ENCODE peak calls at places on chromosome 14, in five cellular contexts. V is endothelial cell, N is astrocyte of the cerebellum, P is neural crest cell, W is fibroblast of the aortic adventitia. F is an unnamed sample.
A peak's percentile ranks its signal among the peaks of the same experiment; 100 is the strongest.

GRCh38 chr14:89015016-89015415 is 190.6 kb downstream of the TTC8 start:
- DNase-seq in N (no peak), V (no peak), W (peak; percentile 30), P (no peak), F (no peak)

GRCh38 chr14:49863483-49864262 is 11.1 kb upstream of the NEMF start:
- DNase-seq in N (no peak), V (no peak), W (peak; percentile 26), P (no peak), F (no peak)

GRCh38 chr14:55383039-55383438 is 28.6 kb downstream of the ATG14 start:
- DNase-seq in P (no peak), V (no peak), N (no peak), W (peak; percentile 5), F (no peak)

GRCh38 chr14:73208390-73208789 is 28.9 kb upstream of the PAPLN start:
- DNase-seq in W (no peak), P (no peak), V (no peak), N (no peak), F (no peak)

GRCh38 chr14:21205026-21205677 is 49.3 kb upstream of the OR5AU1 start:
- DNase-seq in V (no peak), N (no peak), P (no peak), W (no peak), F (no peak)

GRCh38 chr14:88242426-88242825 is 80.6 kb downstream of the KCNK10 start:
- DNase-seq in P (no peak), V (no peak), N (no peak), W (no peak), F (no peak)

GRCh38 chr14:44505588-44505987 is 1.5 kb downstream of the FSCB start:
- DNase-seq in V (no peak), P (no peak), W (no peak), N (no peak), F (no peak)

GRCh38 chr14:79299162-79299561 is 912.1 kb downstream of the DIO2 start:
- DNase-seq in N (no peak), V (no peak), P (no peak), W (no peak), F (no peak)

GRCh38 chr14:101242442-101243385 is 318.6 kb upstream of the DIO3 start:
- DNase-seq in W (no peak), V (no peak), P (no peak), N (no peak), F (no peak)

GRCh38 chr14:21300892-21301291 is 21.0 kb downstream of the RPGRIP1 start:
- DNase-seq in P (peak; percentile 34), W (no peak), N (no peak), V (peak; percentile 41), F (no peak)

GRCh38 chr14:52031781-52032180 is 37.1 kb downstream of the NID2 start:
- DNase-seq in N (peak; percentile 92), V (no peak), P (no peak), W (peak; percentile 99), F (no peak)

DNA sequence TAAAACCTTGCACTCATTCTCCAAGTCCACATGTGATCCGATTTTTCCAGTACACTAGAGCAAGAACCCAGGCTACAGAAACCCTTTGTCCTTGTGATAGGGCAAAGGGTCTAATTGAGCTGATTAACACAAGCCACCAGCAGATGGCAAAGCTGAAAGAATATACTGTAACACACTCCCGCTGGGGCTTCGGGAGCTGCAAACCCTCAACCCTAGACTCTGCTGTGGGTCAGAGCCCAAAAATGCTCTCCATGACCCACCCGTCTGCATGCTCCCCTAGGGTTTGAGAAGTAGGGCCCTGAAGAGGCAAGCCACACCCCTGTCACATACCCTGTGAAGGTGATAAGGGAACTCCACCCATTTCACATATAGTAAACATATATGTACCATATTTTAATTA is 33.6 kb upstream of the PCNX1 start:
- DNase-seq in P (no peak), W (no peak), N (no peak), V (no peak), F (no peak)
- TF ChIP-seq CTCF in P (no peak), W (no peak), N (no peak), V (no peak), F (no peak)

GRCh38 chr14:62654641-62655040 is 390.6 kb downstream of the KCNH5 start:
- DNase-seq in N (peak; percentile 2), V (no peak), P (no peak), W (peak; percentile 20), F (no peak)
- TF ChIP-seq CTCF in N (no peak), V (no peak), P (no peak), W (no peak), F (no peak)

GRCh38 chr14:59202031-59202430 is 13.6 kb downstream of the DAAM1 start:
- DNase-seq in W (no peak), P (no peak), N (no peak), V (no peak), F (no peak)

GRCh38 chr14:59200214-59200613 is 11.7 kb downstream of the DAAM1 start:
- DNase-seq in P (no peak), N (no peak), W (no peak), V (no peak), F (no peak)

GRCh38 chr14:59197695-59198262 is 9.3 kb downstream of the DAAM1 start:
- DNase-seq in N (no peak), P (no peak), W (no peak), V (no peak), F (no peak)

GRCh38 chr14:59199614-59200013 is 11.1 kb downstream of the DAAM1 start:
- DNase-seq in N (no peak), P (no peak), V (no peak), W (no peak), F (no peak)

DNA sequence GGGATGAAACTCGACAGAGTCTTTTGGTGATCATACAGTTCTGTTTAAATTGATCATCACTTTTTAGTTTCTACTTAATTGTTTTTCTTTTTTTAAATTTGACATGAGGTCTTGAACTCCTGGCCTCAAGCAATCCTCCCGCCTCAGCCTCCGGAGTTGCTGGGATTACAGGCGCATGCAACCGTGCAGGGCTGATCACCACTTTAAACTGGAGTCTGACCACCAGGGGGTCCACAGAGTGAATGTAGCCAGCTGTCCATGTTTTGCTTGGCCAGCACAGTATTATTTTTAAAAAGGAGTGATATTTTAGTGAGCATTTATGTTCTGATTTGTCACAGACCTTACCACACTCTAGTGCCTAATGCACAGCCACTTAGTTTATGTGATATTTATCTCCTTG is 10.7 kb downstream of the DAAM1 start:
- DNase-seq in V (no peak), W (no peak), P (no peak), N (no peak), F (no peak)
- TF ChIP-seq CTCF in V (no peak), W (no peak), P (no peak), N (no peak), F (peak; percentile 13)

DNA sequence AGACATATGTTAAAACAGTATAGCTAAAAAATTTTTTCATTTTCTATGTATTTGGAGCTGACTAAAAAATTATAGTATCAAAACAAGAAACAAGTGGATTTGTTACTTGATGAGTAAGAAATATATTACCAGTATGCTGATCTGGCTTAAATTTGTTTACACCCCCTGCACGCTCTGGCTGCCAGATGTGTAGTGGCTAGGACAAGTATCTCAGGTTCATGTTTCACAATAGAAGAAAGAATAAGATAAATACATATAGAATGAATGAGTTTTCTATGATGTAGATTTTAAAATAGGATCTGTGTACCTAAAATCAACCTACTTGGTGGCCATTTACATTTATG is 13.1 kb downstream of the NAA30 start:
- DNase-seq in W (no peak), V (no peak), N (no peak), P (no peak), F (no peak)
- TF ChIP-seq CTCF in W (no peak), V (no peak), N (no peak), P (no peak), F (no peak)

GRCh38 chr14:91417134-91417982 is at the start of gene CCDC88C:
- DNase-seq in N (no peak), W (no peak), V (peak; percentile 69), P (peak; percentile 58), F (no peak)
- TF ChIP-seq CTCF in N (no peak), W (no peak), V (no peak), P (no peak), F (no peak)

GRCh38 chr14:76309572-76310551 is 66.1 kb upstream of the ESRRB start:
- DNase-seq in V (no peak), N (no peak), P (no peak), W (no peak), F (no peak)
- TF ChIP-seq CTCF in V (no peak), N (no peak), P (no peak), W (no peak), F (no peak)

DNA sequence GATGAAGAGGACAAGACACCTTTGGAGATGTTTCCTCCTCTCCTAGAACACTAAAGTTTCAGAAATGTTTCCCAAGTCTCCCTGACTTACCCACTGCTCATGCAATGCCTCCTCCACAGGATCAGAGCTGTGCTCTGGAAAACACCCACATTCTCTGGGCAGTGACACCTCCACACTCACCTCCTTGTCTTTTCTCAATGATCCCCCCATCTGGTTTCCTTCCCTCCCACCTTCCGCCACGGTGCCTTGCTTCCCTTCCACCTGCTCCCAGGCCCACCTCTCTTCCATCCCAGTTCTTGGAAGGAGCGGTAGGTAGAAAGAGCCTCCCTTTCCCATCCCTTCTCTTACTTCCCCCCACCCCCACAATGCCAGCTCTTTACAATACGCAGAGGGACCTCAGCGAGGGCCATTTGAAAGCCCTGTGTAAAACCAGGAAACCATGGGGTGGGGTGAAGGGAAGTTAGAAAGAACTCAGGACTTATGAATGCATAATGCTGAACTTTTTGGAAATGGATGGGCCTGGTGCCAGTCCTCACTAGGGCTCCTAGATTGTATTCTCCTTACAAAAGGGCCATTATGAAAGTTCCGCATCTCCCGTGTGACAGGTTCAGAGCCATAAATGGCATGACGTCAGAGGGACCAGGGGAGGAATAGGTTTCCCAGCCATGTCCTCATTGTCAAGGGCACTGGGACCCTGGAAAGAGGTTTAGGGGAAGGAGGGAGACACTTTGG is 12.8 kb downstream of the FBLN5 start:
- DNase-seq in P (no peak), N (no peak), W (no peak), V (no peak), F (no peak)
- TF ChIP-seq CTCF in P (no peak), N (no peak), W (no peak), V (no peak), F (no peak)

DNA sequence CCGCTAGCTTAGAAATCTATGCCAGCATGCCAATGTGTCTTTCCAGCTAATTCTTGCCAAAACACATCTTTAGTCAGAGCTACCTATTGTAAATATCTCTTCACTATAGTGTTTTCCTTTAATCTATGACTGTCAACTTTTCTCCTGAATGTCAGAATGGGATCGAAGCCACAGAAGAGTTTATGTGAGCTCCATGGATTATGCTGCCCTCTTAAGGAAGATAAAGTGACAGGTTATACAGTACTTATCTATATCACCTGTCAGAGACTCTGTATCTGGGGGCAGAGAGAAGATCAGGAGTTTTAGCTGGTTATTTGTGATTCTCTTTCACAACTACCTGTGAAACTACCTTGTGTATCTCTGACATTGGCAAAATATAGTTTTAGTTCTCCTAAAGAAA is 204.3 kb upstream of the SEL1L start:
- DNase-seq in W (no peak), P (no peak), N (no peak), V (no peak), F (no peak)
- TF ChIP-seq CTCF in W (no peak), P (no peak), N (no peak), V (no peak), F (no peak)

DNA sequence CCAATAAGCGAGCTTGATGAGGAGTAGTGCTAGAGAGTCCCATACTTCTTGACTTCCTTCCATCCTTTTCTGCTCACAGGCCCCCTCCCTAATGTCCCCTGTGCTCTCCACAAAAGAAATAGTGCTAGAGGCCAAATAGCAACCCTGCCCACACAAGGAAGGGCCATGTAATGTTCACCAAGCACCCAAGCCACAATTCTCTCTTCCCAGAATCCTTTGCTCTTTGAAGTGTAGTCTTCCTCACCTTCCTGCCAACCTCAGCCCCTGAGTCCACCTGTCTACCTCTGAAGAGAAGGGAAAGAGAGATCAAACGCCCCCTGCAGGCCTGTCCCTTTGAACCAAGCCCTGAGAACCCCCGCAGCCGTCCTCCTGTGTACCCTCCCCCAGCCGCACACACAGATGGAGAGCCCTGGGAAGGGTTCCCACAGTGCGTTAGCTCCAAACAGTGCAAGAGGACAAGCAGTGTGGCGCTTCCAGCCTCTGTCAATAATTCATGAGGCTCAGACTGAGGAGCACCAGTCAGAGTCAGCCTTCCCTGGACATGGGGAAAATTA is 1.9 kb upstream of the DHRS4 start:
- DNase-seq in P (no peak), N (no peak), W (no peak), V (no peak), F (no peak)
- TF ChIP-seq CTCF in P (no peak), N (no peak), W (no peak), V (no peak), F (peak; percentile 43)

F was measured in epithelial cell of proximal tubule.